ENCODE peak calls at places on chromosomes 5 and 9, in seven cellular contexts. Q is IMR-90, C is mesendoderm, L is neuronal stem cell, A is trophoblast cell, G is mesenchymal stem cell, D is H1. O is an unnamed sample.

GRCh38 chr5:149745-150450 is 41.4 kb upstream of the LRRC14B start:
- DNase-seq in A (no peak), D (no peak), L (no peak), Q (peak), G (no peak), C (no peak), O (no peak)

GRCh38 chr5:65861830-65862241 is 64.5 kb upstream of the ERBIN start:
- DNase-seq in L (no peak), C (peak), Q (peak), A (peak), G (peak), D (no peak), O (no peak)

GRCh38 chr9:132752877-132753592 is 82.8 kb downstream of the GTF3C4 start:
- DNase-seq in Q (no peak), G (no peak), L (peak), D (no peak), A (no peak), C (no peak), O (no peak)

GRCh38 chr5:322942-323879 is 1.7 kb downstream of the AHRR start:
- DNase-seq in L (no peak), A (no peak), Q (peak), C (peak), D (no peak), G (peak), O (no peak)

GRCh38 chr5:95808013-95808685 is 14.4 kb downstream of the GLRX start:
- DNase-seq in D (no peak), C (no peak), L (no peak), A (no peak), G (no peak), Q (no peak), O (no peak)

GRCh38 chr9:36592801-36593583 is 20.3 kb downstream of the MELK start:
- DNase-seq in D (no peak), A (no peak), G (no peak), Q (peak), L (no peak), C (no peak), O (no peak)

GRCh38 chr9:131050831-131051230 is 41.9 kb downstream of the LAMC3 start:
- DNase-seq in Q (no peak), D (no peak), G (no peak), L (no peak), C (no peak), A (no peak), O (no peak)

GRCh38 chr5:74638776-74639537 is 1.6 kb downstream of the ENC1 start:
- DNase-seq in D (no peak), A (peak), C (no peak), L (no peak), G (peak), Q (peak), O (no peak)

GRCh38 chr9:70340572-70340971 is 73.9 kb downstream of the KLF9 start:
- DNase-seq in C (no peak), Q (peak), D (no peak), G (peak), A (peak), L (no peak), O (no peak)

GRCh38 chr5:140311011-140311467 is 8.1 kb upstream of the PFDN1 start:
- DNase-seq in A (peak), L (no peak), Q (peak), C (peak), G (peak), D (no peak), O (no peak)

GRCh38 chr9:33136721-33137120 is 30.4 kb downstream of the B4GALT1 start:
- DNase-seq in Q (no peak), D (no peak), L (no peak), G (no peak), C (no peak), A (no peak), O (no peak)

GRCh38 chr5:32076699-32077695 is 97.1 kb downstream of the GOLPH3 start:
- DNase-seq in D (no peak), Q (peak), A (peak), C (peak), G (peak), L (peak), O (no peak)

GRCh38 chr9:9122230-9122875 is 1322.8 kb upstream of the DMAC1 start:
- DNase-seq in L (no peak), C (no peak), G (no peak), Q (no peak), A (no peak), D (no peak), O (no peak)

GRCh38 chr9:89635007-89635742 is 30.4 kb downstream of the GADD45G start:
- DNase-seq in A (peak), C (no peak), D (no peak), L (no peak), G (peak), Q (peak), O (no peak)

GRCh38 chr9:135105211-135105745 is 17.8 kb downstream of the OLFM1 start:
- DNase-seq in C (no peak), Q (no peak), A (no peak), L (no peak), D (no peak), G (no peak), O (no peak)

GRCh38 chr5:150130493-150130922 is 25.1 kb downstream of the PDGFRB start:
- DNase-seq in G (no peak), C (peak), A (no peak), Q (no peak), L (no peak), D (no peak), O (peak)

GRCh38 chr9:126150411-126151030 is 176.1 kb upstream of the MVB12B start:
- DNase-seq in A (no peak), L (no peak), Q (no peak), C (peak), G (no peak), D (no peak), O (peak)

GRCh38 chr9:131728961-131729360 is 10.9 kb downstream of the RAPGEF1 start:
- DNase-seq in L (no peak), C (no peak), G (no peak), Q (no peak), D (no peak), A (no peak), O (no peak)

GRCh38 chr9:94912700-94913249 is 186.3 kb downstream of the AOPEP start:
- DNase-seq in A (peak), Q (peak), G (peak), L (no peak), D (peak), C (peak), O (no peak)

GRCh38 chr5:178304761-178305645 is 72.4 kb upstream of the PHYKPL start:
- DNase-seq in Q (no peak), A (no peak), C (no peak), D (no peak), G (no peak), L (no peak), O (peak)

GRCh38 chr5:178301641-178302040 is 69.0 kb upstream of the PHYKPL start:
- DNase-seq in C (no peak), D (no peak), G (no peak), Q (no peak), A (no peak), L (no peak), O (no peak)

GRCh38 chr5:178306430-178307225 is 74.0 kb upstream of the PHYKPL start:
- DNase-seq in L (no peak), Q (no peak), D (no peak), A (peak), G (no peak), C (peak), O (no peak)

GRCh38 chr5:178305801-178306200 is 73.2 kb upstream of the PHYKPL start:
- DNase-seq in G (no peak), A (no peak), L (no peak), Q (no peak), C (no peak), D (no peak), O (no peak)

DNA sequence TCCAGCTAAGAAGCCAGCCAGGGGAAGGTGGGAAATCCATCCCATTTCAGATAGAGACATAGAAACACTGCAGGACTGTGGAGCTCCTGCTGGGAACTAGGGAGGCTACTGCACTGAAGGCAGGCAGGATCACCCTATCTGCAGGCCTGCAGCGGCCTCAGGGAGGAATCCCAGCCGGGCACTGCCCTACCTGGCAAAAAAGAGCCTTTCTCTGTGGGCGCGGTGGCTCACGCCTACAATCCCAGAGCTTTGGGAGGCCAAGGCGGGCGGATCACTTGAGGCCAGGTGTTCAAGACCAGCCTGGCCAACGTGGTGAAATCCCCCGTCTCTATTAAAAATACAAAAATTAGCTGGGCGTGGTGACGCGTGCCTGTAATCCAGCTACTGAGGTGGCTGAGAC is 71.4 kb upstream of the PHYKPL start:
- DNase-seq in G (no peak), D (no peak), C (no peak), L (no peak), A (no peak), Q (no peak), O (peak)
- H2BK120ac ChIP-seq in G (no peak), D (no peak), C (no peak), L (no peak), A (no peak), Q (no peak), O (no peak)

DNA sequence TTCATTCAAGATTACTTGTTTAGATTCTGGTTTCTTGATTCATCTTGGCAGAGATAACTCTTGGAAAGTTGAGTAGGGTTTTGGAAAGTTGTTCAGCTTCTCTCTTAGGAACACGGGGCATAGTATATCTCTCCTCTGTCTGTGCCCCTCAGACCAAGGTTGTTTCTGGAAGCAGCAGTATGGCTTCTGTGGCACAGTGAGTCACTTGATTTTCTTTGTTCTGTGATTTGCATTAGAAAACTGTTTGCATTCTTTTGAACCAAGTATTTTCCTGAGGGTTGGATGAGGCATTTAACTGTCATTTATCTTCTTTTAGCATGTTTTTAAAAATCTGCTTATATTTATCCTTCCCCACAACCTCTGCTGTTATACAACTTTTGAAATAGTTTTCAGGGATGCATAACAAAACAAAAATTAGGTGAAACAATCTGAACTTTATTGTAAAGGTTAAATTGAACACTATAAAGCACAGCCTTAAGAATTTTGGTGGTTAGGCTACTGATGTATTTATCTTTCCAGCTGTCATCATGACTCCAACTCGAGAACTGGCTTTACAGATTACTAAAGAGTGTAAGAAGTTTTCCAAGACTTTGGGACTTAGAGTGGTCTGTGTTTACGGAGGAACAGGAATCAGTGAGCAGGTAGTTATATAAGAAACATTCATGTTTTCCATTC is 26.5 kb downstream of the DDX46 start:
- DNase-seq in D (peak), Q (peak), G (peak), A (no peak), C (peak), L (no peak), O (no peak)
- H3K4me2 ChIP-seq in D (no peak), Q (peak), G (no peak), A (no peak), C (no peak), L (no peak), O (no peak)

GRCh38 chr5:122401991-122402710 is 90.1 kb downstream of the SNCAIP start:
- DNase-seq in Q (no peak), D (no peak), L (no peak), G (no peak), A (no peak), C (no peak), O (no peak)
- H3K9ac ChIP-seq in Q (no peak), D (no peak), L (no peak), G (no peak), A (no peak), C (no peak), O (no peak)

DNA sequence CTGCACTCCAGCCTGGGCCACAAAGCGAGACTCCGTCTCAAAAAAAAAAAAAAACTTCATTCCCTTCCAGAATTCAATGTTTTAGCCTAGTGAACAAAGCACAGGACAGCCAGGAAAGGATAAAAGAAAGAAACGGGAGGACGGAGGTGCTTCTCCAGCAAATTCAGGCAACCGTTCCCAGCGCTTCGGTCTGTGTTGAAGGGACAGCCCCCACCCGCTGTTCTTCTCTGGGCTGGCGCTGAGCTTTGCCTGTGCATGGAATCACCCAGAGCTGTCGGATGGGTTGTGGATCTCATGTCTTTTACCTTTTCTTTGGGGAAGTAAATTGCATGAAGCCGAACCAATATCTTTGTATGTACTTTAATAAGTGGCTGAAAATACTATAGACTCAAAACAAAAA is 248.4 kb upstream of the IRX2 start:
- DNase-seq in A (no peak), D (no peak), L (no peak), Q (no peak), G (no peak), C (no peak), O (no peak)
- H2BK120ac ChIP-seq in A (no peak), D (no peak), L (no peak), Q (no peak), G (no peak), C (no peak), O (no peak)

DNA sequence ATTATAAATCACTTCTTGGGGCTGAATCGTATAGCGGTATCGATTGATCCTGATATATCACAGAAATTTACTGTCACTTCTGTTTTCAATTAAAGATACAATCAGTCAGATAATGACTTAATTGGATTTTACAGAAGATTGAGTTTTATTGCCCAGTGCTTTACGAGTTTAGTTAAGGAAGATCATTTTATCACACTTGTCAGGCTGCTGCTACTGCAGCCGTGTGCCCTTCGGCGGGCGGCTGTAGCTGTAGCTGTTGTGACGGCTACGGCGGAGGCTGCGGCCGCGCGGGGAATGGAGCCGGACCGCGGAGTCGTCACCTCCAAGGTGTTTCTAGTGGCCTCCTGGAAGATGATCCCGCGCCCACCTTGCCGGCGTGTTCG is 7.2 kb upstream of the DMRT3 start:
- DNase-seq in G (no peak), L (no peak), A (peak), C (peak), Q (no peak), D (no peak), O (peak)
- H3K4me2 ChIP-seq in G (no peak), L (peak), A (peak), C (peak), Q (no peak), D (peak), O (peak)

DNA sequence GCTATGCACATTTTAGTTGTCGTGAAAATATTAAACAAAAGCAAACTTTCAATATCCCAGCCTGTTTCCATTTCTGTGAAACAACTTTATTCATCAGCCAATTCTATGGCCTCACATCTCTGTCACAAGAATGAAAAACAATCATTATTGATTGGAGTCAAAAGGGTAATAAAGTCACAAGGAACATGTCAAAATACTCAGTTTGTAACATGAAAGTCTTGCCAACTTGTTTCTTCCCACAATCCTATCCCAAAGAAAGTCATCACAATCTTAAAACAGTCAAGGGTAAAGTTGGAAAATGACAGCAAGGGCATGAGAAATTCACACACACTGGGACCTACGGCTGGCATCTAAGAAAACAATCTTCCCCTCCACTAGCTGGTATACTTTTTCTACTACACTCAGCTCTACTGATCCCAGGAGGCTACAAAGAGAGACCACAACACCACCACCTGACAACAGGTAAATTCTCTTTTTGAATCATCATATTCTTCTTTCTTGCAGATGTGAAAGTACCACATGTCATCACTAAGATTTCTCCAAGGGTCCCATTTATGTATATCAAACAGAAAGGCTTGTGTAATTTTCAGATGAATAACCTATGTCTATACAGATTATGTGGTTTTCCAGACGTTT is 25.3 kb downstream of the PUM3 start:
- DNase-seq in C (no peak), Q (no peak), L (no peak), A (no peak), G (no peak), D (no peak), O (no peak)
- H3K9ac ChIP-seq in C (no peak), Q (peak), L (no peak), A (no peak), G (no peak), D (no peak), O (no peak)

GRCh38 chr9:98766548-98766947 is 29.8 kb downstream of the ANKS6 start:
- DNase-seq in Q (no peak), D (no peak), L (no peak), G (peak), C (no peak), A (peak), O (no peak)
- H2BK120ac ChIP-seq in Q (no peak), D (no peak), L (no peak), G (no peak), C (no peak), A (no peak), O (no peak)

GRCh38 chr5:71899865-71900342 is 180.8 kb downstream of the CARTPT start:
- DNase-seq in L (no peak), D (no peak), A (peak), G (no peak), C (no peak), Q (peak), O (no peak)
- H3K4me2 ChIP-seq in L (no peak), D (no peak), A (no peak), G (no peak), C (no peak), Q (no peak), O (no peak)

DNA sequence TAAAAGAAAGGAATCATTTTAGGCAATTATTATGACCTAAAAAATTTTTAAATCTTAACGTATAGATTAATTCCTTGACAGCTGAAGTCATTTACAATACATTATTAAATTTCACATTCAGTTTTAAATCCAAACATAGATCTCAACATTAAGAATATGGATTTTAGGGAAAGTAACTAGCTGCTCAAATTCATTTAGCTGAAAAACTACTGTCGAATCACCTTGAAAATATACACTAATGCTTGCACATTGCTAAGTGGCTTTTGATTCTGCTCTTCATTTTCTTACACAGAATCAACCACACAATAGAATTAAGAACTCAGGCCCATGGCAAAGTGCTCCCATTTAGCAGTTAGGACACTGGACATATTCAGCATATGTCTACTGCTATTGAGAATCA is 454.2 kb downstream of the RAB3C start:
- DNase-seq in G (no peak), C (no peak), A (no peak), D (no peak), L (no peak), Q (no peak), O (no peak)
- H3K9ac ChIP-seq in G (peak), C (no peak), A (no peak), D (peak), L (no peak), Q (peak), O (no peak)

GRCh38 chr9:113920872-113921271 is 44.8 kb downstream of the ZNF618 start:
- DNase-seq in A (no peak), Q (no peak), G (no peak), C (no peak), L (no peak), D (no peak), O (no peak)

GRCh38 chr9:113919825-113920224 is 43.7 kb downstream of the ZNF618 start:
- DNase-seq in L (no peak), A (no peak), C (peak), G (no peak), Q (no peak), D (no peak), O (peak)

GRCh38 chr9:113919422-113919821 is 43.3 kb downstream of the ZNF618 start:
- DNase-seq in Q (no peak), D (no peak), C (no peak), L (no peak), A (no peak), G (no peak), O (no peak)

GRCh38 chr9:113916931-113917330 is 40.8 kb downstream of the ZNF618 start:
- DNase-seq in G (no peak), C (no peak), A (no peak), D (no peak), Q (no peak), L (no peak), O (no peak)

GRCh38 chr9:113918697-113919390 is 42.7 kb downstream of the ZNF618 start:
- DNase-seq in C (no peak), A (no peak), L (no peak), G (no peak), D (no peak), Q (no peak), O (peak)
- H2BK120ac ChIP-seq in C (no peak), A (no peak), L (no peak), G (no peak), D (no peak), Q (no peak), O (no peak)